ENCODE peak calls at places on chromosomes 5 and 9, in four cellular contexts. C, S, L and P are unnamed samples.

GRCh38 chr5:149358294-149358651 is 427 bp downstream of the PCYOX1L start:
- DNase-seq in C (peak; percentile 26), S (peak; percentile 37), L (no peak), P (peak; percentile 59)

GRCh38 chr5:101897914-101898313 is 398.2 kb downstream of the SLCO4C1 start:
- DNase-seq in S (no peak), L (no peak), C (no peak), P (no peak)

GRCh38 chr9:87596862-87597261 is 99.2 kb downstream of the DAPK1 start:
- DNase-seq in C (no peak), S (no peak), L (no peak), P (no peak)

GRCh38 chr9:92723299-92723625 is 41.4 kb downstream of the BICD2 start:
- DNase-seq in C (no peak), L (no peak), S (no peak), P (no peak)

GRCh38 chr5:180645609-180646204 is 3.7 kb downstream of the FLT4 start:
- DNase-seq in L (no peak), C (no peak), S (no peak), P (no peak)

GRCh38 chr5:4571248-4571950 is 568.7 kb upstream of the ADAMTS16 start:
- DNase-seq in S (no peak), C (no peak), L (no peak), P (no peak)

GRCh38 chr9:125439434-125440272 is 178.0 kb downstream of the GAPVD1 start:
- DNase-seq in S (peak; percentile 46), C (no peak), L (no peak), P (no peak)

GRCh38 chr9:121774715-121775613 is 123.5 kb downstream of the DAB2IP start:
- DNase-seq in S (no peak), L (no peak), C (no peak), P (peak; percentile 24)

GRCh38 chr9:108434502-108434901 is 421.3 kb downstream of the ACTL7B start:
- DNase-seq in C (no peak), S (no peak), L (no peak), P (no peak)

GRCh38 chr9:135087899-135088347 is 455 bp downstream of the OLFM1 start:
- DNase-seq in S (no peak), C (no peak), L (no peak), P (no peak)

GRCh38 chr5:145681686-145682085 is 153.5 kb downstream of the PRELID2 start:
- DNase-seq in L (peak; percentile 59), S (peak; percentile 34), C (no peak), P (no peak)

GRCh38 chr5:171420429-171421231 is 1.2 kb downstream of the FGF18 start:
- DNase-seq in S (peak; percentile 80), C (no peak), L (peak; percentile 88), P (peak; percentile 29)

GRCh38 chr5:54905942-54906537 is 79.4 kb downstream of the ESM1 start:
- DNase-seq in L (peak; percentile 67), C (peak; percentile 61), S (peak; percentile 76), P (no peak)

GRCh38 chr9:36298566-36298965 is 40.3 kb upstream of the GNE start:
- DNase-seq in L (no peak), S (no peak), C (no peak), P (no peak)

GRCh38 chr5:177113566-177114424 is 19.8 kb upstream of the NSD1 start:
- DNase-seq in S (peak; percentile 86), L (no peak), C (peak; percentile 70), P (peak; percentile 16)

GRCh38 chr5:96823900-96824351 is 16.2 kb upstream of the ERAP1 start:
- DNase-seq in S (no peak), C (no peak), L (peak; percentile 72), P (no peak)

GRCh38 chr9:38435526-38435925 is 11.3 kb upstream of the IGFBPL1 start:
- DNase-seq in L (no peak), C (no peak), S (no peak), P (no peak)

GRCh38 chr5:176447538-176447981 is 625 bp upstream of the FAF2 start:
- DNase-seq in S (peak; percentile 53), C (no peak), L (no peak), P (no peak)